ENCODE peak calls at places on chromosomes 3 and 15, in ten cellular contexts. C is heart left ventricle, F is cardiac muscle cell, N is neural crest cell, Y is progenitor cell of endocrine pancreas, D is choroid plexus epithelial cell, B is astrocyte of the spinal cord, L is heart right ventricle, Q is left ventricle myocardium inferior, O is natural killer cell. I is an unnamed sample.

GRCh38 chr3:12905316-12906071 is 64.1 kb upstream of the RPL32 start:
- DNase-seq in Q (no peak), D (no peak), L (peak; percentile 36), Y (no peak), C (peak; percentile 62), O (no peak), B (no peak), N (no peak), F (no peak), I (no peak)

GRCh38 chr3:129616713-129617112 is 10.2 kb upstream of the PLXND1 start:
- DNase-seq in C (peak; percentile 63), B (no peak), F (peak; percentile 62), D (peak; percentile 62), O (no peak), L (peak; percentile 60), Q (peak; percentile 47), Y (no peak), N (no peak), I (no peak)

GRCh38 chr3:112327371-112327951 is 5.5 kb upstream of the CD200 start:
- DNase-seq in N (no peak), B (peak; percentile 63), F (peak; percentile 87), L (peak; percentile 27), O (no peak), C (no peak), Y (no peak), Q (no peak), D (peak; percentile 89), I (no peak)

GRCh38 chr15:75809986-75810750 is 33.1 kb upstream of the UBE2Q2 start:
- DNase-seq in D (peak; percentile 47), B (peak; percentile 23), Q (no peak), F (peak; percentile 48), Y (no peak), L (no peak), C (no peak), N (no peak), O (no peak), I (peak; percentile 26)

GRCh38 chr15:92383528-92384326 is 10.0 kb upstream of the ST8SIA2 start:
- DNase-seq in F (peak; percentile 30), Q (no peak), D (no peak), O (no peak), Y (peak; percentile 36), C (peak; percentile 40), B (no peak), N (peak; percentile 45), L (no peak), I (no peak)

GRCh38 chr3:72891053-72891855 is 3.4 kb downstream of the GXYLT2 start:
- DNase-seq in B (peak; percentile 99), O (no peak), N (no peak), Q (peak; percentile 67), F (peak; percentile 99), L (peak; percentile 54), C (peak; percentile 84), D (peak; percentile 100), Y (no peak), I (no peak)

GRCh38 chr3:77038468-77038927 is 1.4 kb upstream of the ROBO2 start:
- DNase-seq in B (peak; percentile 88), C (peak; percentile 61), N (peak; percentile 53), L (peak; percentile 32), Y (peak; percentile 48), F (peak; percentile 89), D (peak; percentile 94), Q (peak; percentile 26), O (no peak), I (no peak)

GRCh38 chr3:134627831-134628230 is 23.0 kb downstream of the KY start:
- DNase-seq in D (peak; percentile 24), Y (peak; percentile 3), C (no peak), B (no peak), Q (no peak), O (no peak), F (peak; percentile 31), N (no peak), L (no peak), I (no peak)

GRCh38 chr3:15096026-15096425 is 2.9 kb downstream of the RBSN start:
- DNase-seq in O (no peak), Y (no peak), C (no peak), N (no peak), D (no peak), F (no peak), Q (no peak), B (no peak), L (no peak), I (no peak)

GRCh38 chr3:27720899-27721716 is 1.0 kb downstream of the EOMES start:
- DNase-seq in L (no peak), N (no peak), F (no peak), D (no peak), O (peak; percentile 31), Y (no peak), C (no peak), Q (no peak), B (no peak), I (no peak)

GRCh38 chr15:88656760-88657221 is 18.0 kb downstream of the ISG20 start:
- DNase-seq in C (no peak), F (no peak), D (no peak), Y (no peak), O (no peak), N (no peak), Q (no peak), L (no peak), B (no peak), I (no peak)

GRCh38 chr15:76139368-76140068 is 79.7 kb downstream of the TMEM266 start:
- DNase-seq in C (peak; percentile 68), F (peak; percentile 86), Y (peak; percentile 63), N (peak; percentile 87), B (peak; percentile 67), O (peak; percentile 60), Q (peak; percentile 49), L (peak; percentile 74), D (peak; percentile 87), I (peak; percentile 71)

GRCh38 chr3:100637197-100637631 is 27.8 kb downstream of the ADGRG7 start:
- DNase-seq in C (no peak), O (no peak), D (peak; percentile 20), Y (no peak), B (no peak), Q (no peak), L (no peak), F (peak; percentile 6), N (no peak), I (no peak)

GRCh38 chr3:192063570-192063969 is 602.6 kb downstream of the PYDC2 start:
- DNase-seq in D (no peak), O (no peak), Q (peak; percentile 46), N (peak; percentile 4), C (peak; percentile 39), F (peak; percentile 3), Y (no peak), B (peak; percentile 33), L (peak; percentile 58), I (no peak)

GRCh38 chr3:159830523-159831151 is 158.0 kb upstream of the IL12A start:
- DNase-seq in O (no peak), B (no peak), F (no peak), D (peak; percentile 37), Y (no peak), C (no peak), Q (no peak), L (no peak), N (no peak), I (no peak)

DNA sequence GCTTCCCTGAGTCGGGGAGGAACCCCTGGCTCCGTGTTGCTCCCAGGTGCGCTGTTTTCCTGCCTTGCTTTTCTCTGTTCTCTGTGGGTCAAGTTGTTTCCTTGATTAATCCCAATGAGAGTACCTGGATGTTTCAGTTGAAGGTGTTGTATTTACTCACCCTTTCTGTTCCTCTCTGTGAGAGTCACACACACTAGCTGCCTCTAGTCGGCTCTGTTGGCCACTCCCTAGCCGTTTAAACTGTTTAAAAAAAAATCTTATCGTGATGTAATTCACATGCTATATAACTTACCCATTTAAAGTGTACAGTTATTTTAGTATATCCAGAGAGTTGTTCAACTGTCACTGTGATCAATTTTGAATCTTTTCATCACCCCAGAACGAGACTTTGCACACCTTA is 74.0 kb downstream of the AKAP13 start:
- DNase-seq in D (no peak), B (no peak), C (no peak), Y (no peak), L (no peak), Q (no peak), N (no peak), F (no peak), O (no peak), I (no peak)
- TF ChIP-seq CTCF in D (no peak), B (no peak), C (no peak), Y (peak; percentile 7), L (no peak), Q (no peak), N (no peak), F (no peak), O (no peak), I (peak; percentile 31)

GRCh38 chr3:46978985-46979944 is at the start of gene NBEAL2:
- DNase-seq in Y (peak; percentile 81), B (peak; percentile 90), F (peak; percentile 93), N (peak; percentile 80), L (peak; percentile 96), O (peak; percentile 93), D (peak; percentile 89), Q (peak; percentile 98), C (peak; percentile 98), I (peak; percentile 97)
- TF ChIP-seq CTCF in Y (peak; percentile 14), B (no peak), F (no peak), N (peak; percentile 14), L (no peak), O (no peak), D (no peak), Q (peak; percentile 29), C (no peak), I (no peak)

GRCh38 chr15:57873564-57874209 is 167.2 kb downstream of the POLR2M start:
- DNase-seq in Q (no peak), N (no peak), C (no peak), F (peak; percentile 66), O (no peak), L (no peak), B (peak; percentile 70), Y (no peak), D (peak; percentile 70), I (no peak)
- TF ChIP-seq CTCF in Q (no peak), N (no peak), C (no peak), F (no peak), O (no peak), L (no peak), B (no peak), Y (no peak), D (no peak), I (no peak)

GRCh38 chr3:62554264-62554799 is 181.0 kb upstream of the FEZF2 start:
- DNase-seq in Y (no peak), Q (no peak), O (no peak), D (peak; percentile 23), F (peak; percentile 8), C (no peak), L (no peak), N (no peak), B (no peak), I (no peak)
- TF ChIP-seq CTCF in Y (peak; percentile 40), Q (no peak), O (no peak), D (peak; percentile 55), F (peak; percentile 28), C (no peak), L (no peak), N (peak; percentile 40), B (peak; percentile 18), I (no peak)

DNA sequence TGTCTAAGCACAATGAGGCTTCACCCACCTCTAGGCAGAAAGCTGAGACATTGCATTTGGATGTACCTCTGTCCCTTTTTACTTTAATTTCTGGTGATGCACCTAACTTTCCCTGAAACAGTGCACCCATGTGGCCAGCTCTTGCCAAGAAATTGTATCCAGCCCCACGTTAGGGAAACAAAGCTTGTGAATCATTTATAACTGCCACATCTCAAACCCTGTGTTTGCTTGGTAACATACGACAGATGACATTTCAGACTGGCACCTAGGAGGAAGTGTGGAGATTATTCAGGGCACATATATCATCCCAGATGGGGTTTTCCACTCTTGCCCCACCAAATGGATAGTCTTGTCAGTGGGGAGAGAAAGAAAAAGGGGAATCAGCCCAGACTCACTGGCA is 2.1 kb downstream of the CYB561D2 start:
- DNase-seq in L (no peak), F (no peak), B (no peak), Q (no peak), O (no peak), C (no peak), Y (no peak), D (peak; percentile 48), N (no peak), I (no peak)
- TF ChIP-seq CTCF in L (no peak), F (peak; percentile 15), B (peak; percentile 39), Q (no peak), O (no peak), C (no peak), Y (peak; percentile 24), D (peak; percentile 57), N (no peak), I (peak; percentile 18)

I was measured in D721Med.